ENCODE peak calls at places on chromosomes 2 and 18, in five cellular contexts. E is T-helper 9 cell, K is left lobe of liver, J is activated T-cell treated with anti-CD3 and anti-CD28 coated beads for 1 hour, R is iPS-NIHi11. Z is an unnamed sample.

GRCh38 chr2:132632000-132632649 is 37.9 kb downstream of the LYPD1 start:
- DNase-seq in J (no peak), K (peak; percentile 89), R (no peak), E (no peak), Z (no peak)

GRCh38 chr2:85405076-85405402 is 5.1 kb downstream of the CAPG start:
- DNase-seq in R (no peak), J (no peak), E (no peak), K (no peak), Z (no peak)

GRCh38 chr2:9753276-9753600 is 90.0 kb upstream of the TAF1B start:
- DNase-seq in K (no peak), J (no peak), E (peak; percentile 16), R (no peak), Z (peak; percentile 87)

GRCh38 chr18:24118750-24119577 is 19.9 kb upstream of the CABYR start:
- DNase-seq in J (peak; percentile 80), E (peak; percentile 76), R (peak; percentile 76), K (peak; percentile 62), Z (peak; percentile 13)

GRCh38 chr2:88196490-88197087 is 26.4 kb downstream of the THNSL2 start:
- DNase-seq in E (no peak), K (no peak), J (no peak), R (no peak), Z (no peak)

GRCh38 chr2:9178905-9179571 is 27.6 kb upstream of the ASAP2 start:
- DNase-seq in K (no peak), E (no peak), R (peak; percentile 49), J (no peak), Z (peak; percentile 38)

GRCh38 chr2:218811382-218811781 is 20.2 kb downstream of the PRKAG3 start:
- DNase-seq in K (no peak), E (no peak), J (no peak), R (no peak), Z (no peak)

GRCh38 chr2:201151127-201152074 is 31.5 kb upstream of the CASP10 start:
- DNase-seq in K (no peak), R (no peak), J (no peak), E (no peak), Z (peak; percentile 60)

GRCh38 chr18:50097702-50098101 is 97.2 kb downstream of the MYO5B start:
- DNase-seq in E (no peak), K (no peak), J (no peak), R (no peak), Z (no peak)

GRCh38 chr2:158202151-158202778 is 100.6 kb downstream of the UPP2 start:
- DNase-seq in R (no peak), K (no peak), J (no peak), E (no peak), Z (no peak)

Z was measured in H54.